ENCODE peak calls at places on chromosomes 16 and 17, in four cellular contexts. D, H, R and T are unnamed samples.

GRCh38 chr17:64315032-64315490 is 52.0 kb upstream of the TEX2 start:
- DNase-seq in D (peak), H (peak), R (no peak), T (peak)

GRCh38 chr17:31552568-31552967 is 161.1 kb downstream of the RAB11FIP4 start:
- DNase-seq in D (no peak), H (no peak), R (no peak), T (no peak)

GRCh38 chr17:806346-807145 is 24.4 kb downstream of the MRM3 start:
- DNase-seq in D (no peak), H (no peak), R (no peak), T (no peak)

GRCh38 chr17:43591750-43592562 is 45.8 kb upstream of the ETV4 start:
- DNase-seq in D (peak), H (peak), R (no peak), T (peak)

GRCh38 chr16:19375561-19376158 is 42.0 kb upstream of the TMC5 start:
- DNase-seq in D (peak), H (peak), R (no peak), T (no peak)

GRCh38 chr16:51085271-51085670 is 65.8 kb downstream of the SALL1 start:
- DNase-seq in D (no peak), H (no peak), R (no peak), T (no peak)

GRCh38 chr17:6279659-6280058 is 155.3 kb downstream of the AIPL1 start:
- DNase-seq in D (no peak), H (no peak), R (no peak), T (no peak)

GRCh38 chr16:2716948-2717347 is 3.1 kb downstream of the PRSS27 start:
- DNase-seq in D (no peak), H (no peak), R (no peak), T (no peak)

GRCh38 chr16:19415461-19415860 is 2.2 kb upstream of the TMC5 start:
- DNase-seq in D (no peak), H (no peak), R (no peak), T (no peak)

GRCh38 chr17:82902972-82903874 is 63.4 kb upstream of the ZNF750 start:
- DNase-seq in D (no peak), H (no peak), R (no peak), T (no peak)

GRCh38 chr17:30379303-30380105 is 777 bp downstream of the CPD start:
- DNase-seq in D (no peak), H (no peak), R (no peak), T (peak)